ENCODE peak calls at places on chromosomes 13 and 19, in six cellular contexts. One of them, this sample, is unnamed. For H3K36me3, the result is how much of the 10 kb centered on the place peaks cover.

GRCh38 chr13:29935309-29935981 is 85.0 kb upstream of the UBL3 start:
- DNase-seq in mucosa of descending colon: peak
- DNase-seq in upper lobe of left lung: no peak
- DNase-seq in ascending aorta: no peak
- DNase-seq in left lung: no peak
- DNase-seq in testis: no peak
- DNase-seq in this sample: no peak

GRCh38 chr13:112843392-112844250 is 125.4 kb upstream of the MCF2L start:
- DNase-seq in left lung: no peak
- DNase-seq in ascending aorta: no peak
- DNase-seq in testis: peak
- DNase-seq in mucosa of descending colon: no peak
- DNase-seq in upper lobe of left lung: no peak
- DNase-seq in this sample: no peak

GRCh38 chr13:27979001-27979643 is 9.4 kb downstream of the URAD start:
- DNase-seq in upper lobe of left lung: no peak
- DNase-seq in testis: no peak
- DNase-seq in mucosa of descending colon: peak
- DNase-seq in left lung: no peak
- DNase-seq in ascending aorta: no peak
- DNase-seq in this sample: no peak

GRCh38 chr13:45564108-45564507 is 51.4 kb downstream of the ERICH6B start:
- DNase-seq in mucosa of descending colon: no peak
- DNase-seq in upper lobe of left lung: no peak
- DNase-seq in ascending aorta: no peak
- DNase-seq in testis: no peak
- DNase-seq in left lung: no peak
- DNase-seq in this sample: no peak

GRCh38 chr19:35791814-35792279 is 16.5 kb downstream of the ARHGAP33 start:
- DNase-seq in testis: no peak
- DNase-seq in upper lobe of left lung: no peak
- DNase-seq in ascending aorta: no peak
- DNase-seq in mucosa of descending colon: no peak
- DNase-seq in left lung: no peak
- DNase-seq in this sample: peak

GRCh38 chr19:48186541-48186991 is 16.1 kb downstream of the ZSWIM9 start:
- DNase-seq in testis: no peak
- DNase-seq in left lung: no peak
- DNase-seq in ascending aorta: no peak
- DNase-seq in mucosa of descending colon: no peak
- DNase-seq in upper lobe of left lung: no peak
- DNase-seq in this sample: no peak

GRCh38 chr13:113920173-113920572 is 53.7 kb downstream of the C13orf46 start:
- DNase-seq in left lung: no peak
- DNase-seq in testis: peak
- DNase-seq in ascending aorta: no peak
- DNase-seq in mucosa of descending colon: no peak
- DNase-seq in upper lobe of left lung: no peak
- DNase-seq in this sample: no peak

GRCh38 chr19:40693150-40693788 is 2.8 kb upstream of the NUMBL start:
- DNase-seq in left lung: peak
- DNase-seq in ascending aorta: no peak
- DNase-seq in upper lobe of left lung: peak
- DNase-seq in testis: no peak
- DNase-seq in mucosa of descending colon: no peak
- DNase-seq in this sample: no peak

GRCh38 chr19:13001502-13002388 is 6.5 kb downstream of the NFIX start:
- DNase-seq in ascending aorta: no peak
- DNase-seq in mucosa of descending colon: no peak
- DNase-seq in left lung: no peak
- DNase-seq in testis: peak
- DNase-seq in upper lobe of left lung: peak
- DNase-seq in this sample: no peak

GRCh38 chr13:40445557-40445990 is 220.9 kb downstream of the FOXO1 start:
- DNase-seq in testis: no peak
- DNase-seq in upper lobe of left lung: peak
- DNase-seq in mucosa of descending colon: peak
- DNase-seq in ascending aorta: peak
- DNase-seq in left lung: no peak
- DNase-seq in this sample: peak

GRCh38 chr19:10544753-10545251 is 1.1 kb downstream of the ATG4D start:
- DNase-seq in upper lobe of left lung: peak
- DNase-seq in left lung: peak
- DNase-seq in mucosa of descending colon: no peak
- DNase-seq in ascending aorta: no peak
- DNase-seq in testis: no peak
- DNase-seq in this sample: no peak

GRCh38 chr13:83150616-83151307 is 731.5 kb downstream of the SLITRK1 start:
- DNase-seq in upper lobe of left lung: no peak
- DNase-seq in left lung: no peak
- DNase-seq in ascending aorta: no peak
- DNase-seq in mucosa of descending colon: no peak
- DNase-seq in testis: no peak
- DNase-seq in this sample: no peak

GRCh38 chr19:42410371-42410770 is 16.8 kb downstream of the LIPE start:
- DNase-seq in mucosa of descending colon: no peak
- DNase-seq in upper lobe of left lung: peak
- DNase-seq in left lung: peak
- DNase-seq in ascending aorta: no peak
- DNase-seq in testis: no peak
- DNase-seq in this sample: no peak

GRCh38 chr13:114234266-114234644 is 442 bp upstream of the CDC16 start:
- DNase-seq in ascending aorta: no peak
- DNase-seq in upper lobe of left lung: no peak
- DNase-seq in mucosa of descending colon: no peak
- DNase-seq in left lung: no peak
- DNase-seq in testis: no peak
- DNase-seq in this sample: no peak

GRCh38 chr13:80131204-80131603 is 209.7 kb downstream of the SPRY2 start:
- DNase-seq in testis: peak
- DNase-seq in upper lobe of left lung: peak
- DNase-seq in ascending aorta: no peak
- DNase-seq in left lung: peak
- DNase-seq in mucosa of descending colon: peak
- DNase-seq in this sample: no peak

GRCh38 chr19:55284405-55285058 is 735 bp downstream of the BRSK1 start:
- DNase-seq in ascending aorta: no peak
- DNase-seq in mucosa of descending colon: no peak
- DNase-seq in upper lobe of left lung: no peak
- DNase-seq in testis: no peak
- DNase-seq in left lung: peak
- DNase-seq in this sample: no peak

GRCh38 chr13:23753523-23753922 is 135.7 kb downstream of the MIPEP start:
- DNase-seq in mucosa of descending colon: no peak
- DNase-seq in ascending aorta: no peak
- DNase-seq in upper lobe of left lung: no peak
- DNase-seq in testis: no peak
- DNase-seq in left lung: no peak
- DNase-seq in this sample: no peak

GRCh38 chr13:95497307-95497943 is 55.1 kb upstream of the CLDN10 start:
- DNase-seq in ascending aorta: no peak
- DNase-seq in testis: no peak
- DNase-seq in mucosa of descending colon: no peak
- DNase-seq in left lung: no peak
- DNase-seq in upper lobe of left lung: no peak
- DNase-seq in this sample: no peak

GRCh38 chr19:47097396-47098217 is 16.0 kb downstream of the ZC3H4 start:
- DNase-seq in ascending aorta: no peak
- DNase-seq in left lung: peak
- DNase-seq in upper lobe of left lung: no peak
- DNase-seq in testis: peak
- DNase-seq in mucosa of descending colon: peak
- DNase-seq in this sample: no peak

GRCh38 chr19:6414793-6415591 is 9.6 kb downstream of the KHSRP start:
- DNase-seq in mucosa of descending colon: no peak
- DNase-seq in testis: no peak
- DNase-seq in left lung: peak
- DNase-seq in upper lobe of left lung: peak
- DNase-seq in ascending aorta: no peak
- DNase-seq in this sample: no peak

GRCh38 chr13:72424059-72424458 is 303.4 kb downstream of the MZT1 start:
- DNase-seq in upper lobe of left lung: no peak
- DNase-seq in testis: no peak
- DNase-seq in left lung: no peak
- DNase-seq in ascending aorta: no peak
- DNase-seq in mucosa of descending colon: no peak
- DNase-seq in this sample: no peak
- TF ChIP-seq CTCF in upper lobe of left lung: no peak
- TF ChIP-seq CTCF in testis: no peak
- TF ChIP-seq CTCF in left lung: no peak
- TF ChIP-seq CTCF in ascending aorta: no peak
- TF ChIP-seq CTCF in mucosa of descending colon: no peak
- TF ChIP-seq CTCF in this sample: no peak

GRCh38 chr13:99970761-99971575 is 599 bp downstream of the ZIC5 start:
- DNase-seq in mucosa of descending colon: no peak
- DNase-seq in ascending aorta: no peak
- DNase-seq in testis: no peak
- DNase-seq in left lung: peak
- DNase-seq in upper lobe of left lung: peak
- DNase-seq in this sample: peak
- H3K4me3 ChIP-seq in mucosa of descending colon: no peak
- H3K4me3 ChIP-seq in ascending aorta: peak
- H3K4me3 ChIP-seq in testis: peak
- H3K4me3 ChIP-seq in left lung: no peak
- H3K4me3 ChIP-seq in upper lobe of left lung: no peak
- H3K4me3 ChIP-seq in this sample: peak

DNA sequence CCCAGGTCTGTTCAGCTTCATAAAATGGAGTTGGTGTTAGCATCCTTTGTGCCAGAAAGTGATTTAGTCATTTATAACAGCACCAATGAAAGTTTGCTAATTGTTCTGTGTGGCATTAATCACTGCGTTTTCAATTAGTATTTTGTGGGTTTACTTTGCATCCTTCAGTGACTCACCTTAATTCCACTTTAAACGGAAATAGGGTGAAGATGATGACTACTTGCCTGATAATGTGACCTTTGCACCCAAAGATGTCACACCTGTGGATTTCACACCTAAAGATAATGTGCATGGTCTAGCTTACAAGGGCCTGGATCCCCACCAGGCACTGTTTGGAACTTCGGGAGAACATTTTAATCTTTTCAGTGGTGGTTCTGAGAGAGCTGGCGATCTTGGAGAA is 15.0 kb downstream of the GPATCH1 start:
- DNase-seq in testis: no peak
- DNase-seq in ascending aorta: no peak
- DNase-seq in upper lobe of left lung: no peak
- DNase-seq in left lung: no peak
- DNase-seq in mucosa of descending colon: no peak
- DNase-seq in this sample: no peak
- H3K36me3 ChIP-seq in testis: under half
- H3K36me3 ChIP-seq in ascending aorta: half or more
- H3K36me3 ChIP-seq in upper lobe of left lung: half or more
- H3K36me3 ChIP-seq in left lung: under half
- H3K36me3 ChIP-seq in mucosa of descending colon: under half
- H3K36me3 ChIP-seq in this sample: half or more

GRCh38 chr19:52603558-52604207 is 33.6 kb downstream of the ZNF701 start:
- DNase-seq in upper lobe of left lung: no peak
- DNase-seq in testis: no peak
- DNase-seq in left lung: no peak
- DNase-seq in mucosa of descending colon: no peak
- DNase-seq in ascending aorta: no peak
- DNase-seq in this sample: no peak
- TF ChIP-seq CTCF in upper lobe of left lung: no peak
- TF ChIP-seq CTCF in testis: no peak
- TF ChIP-seq CTCF in left lung: no peak
- TF ChIP-seq CTCF in mucosa of descending colon: no peak
- TF ChIP-seq CTCF in ascending aorta: no peak
- TF ChIP-seq CTCF in this sample: no peak

DNA sequence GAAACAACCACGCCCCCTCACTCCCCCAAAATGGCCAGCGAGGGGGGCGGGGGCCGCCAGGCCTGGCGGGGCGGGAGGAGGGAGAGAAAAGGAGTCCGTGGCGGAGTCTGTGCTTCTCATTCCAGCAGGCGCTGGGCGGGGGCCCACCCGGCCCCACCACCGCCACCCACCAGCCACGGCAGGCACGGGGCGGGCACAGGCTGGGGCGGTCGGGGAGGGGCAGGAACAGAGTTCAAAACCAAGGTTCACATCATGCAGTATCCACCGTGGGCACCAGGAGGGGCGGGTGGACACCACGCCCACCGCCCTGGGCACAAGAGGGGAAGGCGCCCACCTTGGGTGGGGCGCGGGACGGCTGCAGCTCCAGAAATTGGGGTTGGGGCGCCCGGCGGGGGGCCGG is 12.8 kb downstream of the DPF1 start:
- DNase-seq in testis: no peak
- DNase-seq in ascending aorta: no peak
- DNase-seq in left lung: no peak
- DNase-seq in upper lobe of left lung: peak
- DNase-seq in mucosa of descending colon: no peak
- DNase-seq in this sample: no peak
- H3K4me3 ChIP-seq in testis: peak
- H3K4me3 ChIP-seq in ascending aorta: peak
- H3K4me3 ChIP-seq in left lung: no peak
- H3K4me3 ChIP-seq in upper lobe of left lung: no peak
- H3K4me3 ChIP-seq in mucosa of descending colon: no peak
- H3K4me3 ChIP-seq in this sample: no peak

DNA sequence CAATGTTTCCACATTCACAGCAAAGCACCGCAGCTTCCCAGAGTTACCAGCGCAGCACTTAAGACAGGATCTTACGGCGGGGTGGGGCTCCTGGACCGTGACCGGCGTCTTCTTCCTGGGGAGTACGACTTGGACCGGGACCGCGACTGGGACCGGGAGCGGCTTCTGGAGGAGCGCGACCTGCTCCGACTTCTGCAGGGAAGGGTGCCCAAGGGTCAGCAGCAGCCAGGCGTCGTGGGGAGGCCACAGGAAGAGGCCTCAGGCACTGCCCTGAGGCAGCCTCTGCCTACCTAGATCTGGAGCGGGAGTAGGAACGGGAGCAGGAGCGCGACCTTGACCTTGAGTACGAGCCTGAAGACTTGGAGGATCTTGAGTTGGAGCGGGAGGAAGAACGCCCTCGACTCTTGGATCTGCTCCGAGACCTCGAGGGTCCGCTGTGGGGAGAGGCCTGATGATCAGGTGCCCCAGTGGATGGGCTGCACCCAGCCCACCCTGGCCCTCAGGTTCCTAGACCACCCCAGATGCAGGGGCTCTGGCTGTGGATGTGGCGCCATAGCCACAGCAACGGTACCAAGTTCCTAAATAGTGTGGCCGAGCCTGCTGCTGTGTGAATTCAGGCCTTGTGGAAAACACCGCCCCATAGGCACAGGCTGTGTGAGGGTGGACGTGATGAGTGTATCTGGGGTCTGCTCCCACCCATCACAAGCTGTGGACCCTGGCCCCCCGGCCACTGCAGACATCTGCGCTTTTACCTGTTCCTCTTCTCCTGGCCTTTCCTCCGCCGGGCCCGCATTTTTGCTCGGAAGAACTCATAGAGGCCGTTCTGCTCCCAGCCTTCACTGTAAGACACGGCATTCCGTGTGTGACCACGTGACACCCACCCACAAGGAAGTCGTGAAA is 21.9 kb downstream of the CHERP start:
- DNase-seq in left lung: no peak
- DNase-seq in testis: no peak
- DNase-seq in ascending aorta: no peak
- DNase-seq in upper lobe of left lung: no peak
- DNase-seq in mucosa of descending colon: no peak
- DNase-seq in this sample: peak
- H3K36me3 ChIP-seq in left lung: under half
- H3K36me3 ChIP-seq in testis: under half
- H3K36me3 ChIP-seq in ascending aorta: half or more
- H3K36me3 ChIP-seq in upper lobe of left lung: half or more
- H3K36me3 ChIP-seq in mucosa of descending colon: under half
- H3K36me3 ChIP-seq in this sample: half or more

This sample was measured in RWPE2.